ENCODE peak calls at places on chromosomes 7 and 10, in six cellular contexts. Z, T, P, K, M and Y are unnamed samples.

GRCh38 chr10:91418417-91418816 is 8.3 kb downstream of the HECTD2 start:
- DNase-seq in Z (no peak), T (no peak), M (no peak), K (no peak), P (no peak), Y (no peak)

GRCh38 chr10:114100848-114101741 is 57.4 kb downstream of the ADRB1 start:
- DNase-seq in M (no peak), T (peak), K (no peak), Z (no peak), P (no peak), Y (peak)

GRCh38 chr7:47670738-47671137 is 88.8 kb upstream of the TNS3 start:
- DNase-seq in K (no peak), T (no peak), Z (no peak), M (no peak), P (no peak), Y (no peak)

GRCh38 chr7:98235901-98236300 is 16.1 kb downstream of the TECPR1 start:
- DNase-seq in P (no peak), Z (no peak), M (no peak), T (no peak), K (no peak), Y (no peak)

GRCh38 chr7:4645241-4645640 is 36.9 kb upstream of the FOXK1 start:
- DNase-seq in M (no peak), Z (no peak), P (no peak), K (no peak), T (no peak), Y (no peak)

GRCh38 chr7:45975367-45975766 is 54.3 kb upstream of the IGFBP3 start:
- DNase-seq in T (no peak), P (no peak), M (no peak), K (no peak), Z (no peak), Y (no peak)

GRCh38 chr7:131556055-131556911 is at the start of gene PODXL:
- DNase-seq in P (peak), T (peak), M (peak), Z (no peak), K (peak), Y (peak)

GRCh38 chr7:100088621-100089457 is at the start of gene COPS6:
- DNase-seq in T (peak), K (peak), P (peak), Z (peak), M (peak), Y (peak)

GRCh38 chr7:30886608-30887011 is 25.0 kb upstream of the AQP1 start:
- DNase-seq in K (no peak), Z (no peak), T (no peak), P (no peak), M (no peak), Y (no peak)

GRCh38 chr10:4535531-4535930 is 290.5 kb upstream of the AKR1E2 start:
- DNase-seq in K (no peak), P (no peak), M (no peak), Z (no peak), T (no peak), Y (no peak)

GRCh38 chr10:52479567-52479966 is 165.5 kb downstream of the DKK1 start:
- DNase-seq in T (no peak), K (no peak), P (no peak), M (no peak), Z (no peak), Y (no peak)

GRCh38 chr10:114703377-114704125 is 45.5 kb upstream of the ABLIM1 start:
- DNase-seq in K (peak), T (no peak), M (peak), Z (no peak), P (no peak), Y (peak)

GRCh38 chr10:73950569-73950968 is 39.6 kb downstream of the PLAU start:
- DNase-seq in Z (no peak), T (no peak), P (no peak), K (no peak), M (no peak), Y (no peak)

GRCh38 chr7:16970732-16971495 is 89.1 kb upstream of the AGR3 start:
- DNase-seq in K (no peak), Z (no peak), M (no peak), P (no peak), T (no peak), Y (no peak)

GRCh38 chr7:44283381-44284211 is 41.8 kb downstream of the CAMK2B start:
- DNase-seq in T (no peak), P (no peak), Z (no peak), K (no peak), M (no peak), Y (no peak)

GRCh38 chr10:127715249-127715648 is 21.7 kb upstream of the FOXI2 start:
- DNase-seq in P (no peak), M (no peak), T (no peak), Z (no peak), K (no peak), Y (no peak)

GRCh38 chr10:50805981-50806622 is 66.4 kb downstream of the ASAH2B start:
- DNase-seq in P (no peak), M (no peak), T (no peak), K (no peak), Z (no peak), Y (no peak)

GRCh38 chr10:79445708-79446450 is 455 bp upstream of the ZCCHC24 start:
- DNase-seq in Z (peak), P (peak), M (peak), T (peak), K (peak), Y (peak)

GRCh38 chr10:118721005-118721876 is 33.5 kb downstream of the CACUL1 start:
- DNase-seq in K (no peak), M (peak), T (peak), Z (no peak), P (peak), Y (peak)

GRCh38 chr10:60189861-60190475 is 199.7 kb downstream of the ANK3 start:
- DNase-seq in T (no peak), P (no peak), Z (no peak), M (no peak), K (no peak), Y (no peak)

GRCh38 chr10:33047655-33048054 is 89.6 kb upstream of the ITGB1 start:
- DNase-seq in P (no peak), Z (no peak), K (no peak), M (no peak), T (no peak), Y (no peak)

GRCh38 chr7:28937103-28937502 is 21.0 kb downstream of the TRIL start:
- DNase-seq in P (no peak), K (no peak), T (no peak), Z (no peak), M (no peak), Y (no peak)

GRCh38 chr7:106185719-106186118 is 73.6 kb upstream of the SYPL1 start:
- DNase-seq in Z (no peak), M (no peak), P (no peak), K (no peak), T (no peak), Y (no peak)

GRCh38 chr10:61785410-61786105 is 115.9 kb upstream of the ARID5B start:
- DNase-seq in T (no peak), P (no peak), K (no peak), Z (no peak), M (no peak), Y (no peak)

GRCh38 chr10:117004627-117005453 is at the start of gene SHTN1:
- DNase-seq in K (peak), M (peak), P (peak), T (peak), Z (peak), Y (peak)

GRCh38 chr7:104767826-104768536 is 246.0 kb upstream of the KMT2E start:
- DNase-seq in P (peak), Z (no peak), K (no peak), T (no peak), M (no peak), Y (no peak)

GRCh38 chr7:105278973-105279687 is 109.6 kb downstream of the SRPK2 start:
- DNase-seq in Z (no peak), K (no peak), P (no peak), M (no peak), T (no peak), Y (no peak)

GRCh38 chr7:105985821-105986220 is 22.8 kb downstream of the CDHR3 start:
- DNase-seq in Z (no peak), M (no peak), T (no peak), K (no peak), P (peak), Y (no peak)

GRCh38 chr7:129568240-129568639 is 43.3 kb upstream of the NRF1 start:
- DNase-seq in P (no peak), Z (no peak), T (no peak), K (no peak), M (no peak), Y (no peak)

GRCh38 chr10:1366277-1366676 is 310.1 kb downstream of the WDR37 start:
- DNase-seq in T (no peak), Z (no peak), K (no peak), P (no peak), M (no peak), Y (no peak)